ENCODE peak calls at places on chromosomes 2 and 18, in nine cellular contexts. B is NCI-H1092 treated with DMSO at 0.1 percent for 48 hours; E is stomach; F is stimulated activated CD4-positive, alpha-beta T cell treated with anti-CD3 and anti-CD28 coated beads, Interleukin-4, amount 100 ng/mL, for 4 hours; U is NCI-H1694 treated with DMSO at 0.1 percent for 48 hours; H is NCI-H774; V is Kasumi-1; Q is activated T-helper 1 cell treated with anti-CD3 and anti-CD28 coated beads, Interleukin-2, amount 50 U/mL, for 16 hours; K is Calu3. N is an unnamed sample.

GRCh38 chr2:169819106-169819505 is 5.6 kb downstream of the METTL5 start:
- DNase-seq in B (no peak), E (no peak), F (no peak), U (no peak), H (no peak), V (no peak), Q (no peak), K (no peak), N (peak)

GRCh38 chr2:36951574-36951973 is 14.8 kb downstream of the STRN start:
- DNase-seq in B (no peak), E (no peak), F (no peak), U (no peak), H (no peak), V (no peak), Q (no peak), K (peak), N (peak)

GRCh38 chr2:9204939-9205338 is 1.7 kb upstream of the ASAP2 start:
- DNase-seq in B (no peak), E (no peak), F (no peak), U (no peak), H (no peak), V (no peak), Q (no peak), K (no peak), N (no peak)

GRCh38 chr2:66433945-66434678 is 813 bp upstream of the MEIS1 start:
- DNase-seq in B (peak), E (peak), F (no peak), U (peak), H (peak), V (peak), Q (no peak), K (peak), N (peak)

GRCh38 chr18:75915941-75916640 is 488.6 kb upstream of the SMIM21 start:
- DNase-seq in B (peak), E (no peak), F (no peak), U (no peak), H (peak), V (no peak), Q (no peak), K (no peak), N (no peak)

GRCh38 chr2:182650704-182651103 is 65.4 kb upstream of the DNAJC10 start:
- DNase-seq in B (peak), E (no peak), F (no peak), U (peak), H (peak), V (peak), Q (no peak), K (no peak), N (peak)

GRCh38 chr2:140882671-140883620 is 1247.9 kb downstream of the LRP1B start:
- DNase-seq in B (no peak), E (no peak), F (no peak), U (no peak), H (no peak), V (no peak), Q (no peak), K (no peak), N (no peak)

GRCh38 chr2:30691091-30691947 is 115.9 kb downstream of the CAPN13 start:
- DNase-seq in B (no peak), E (no peak), F (no peak), U (no peak), H (no peak), V (no peak), Q (no peak), K (no peak), N (no peak)

GRCh38 chr2:119049968-119050657 is 108.1 kb downstream of the MARCO start:
- DNase-seq in B (peak), E (no peak), F (no peak), U (no peak), H (no peak), V (peak), Q (no peak), K (peak), N (no peak)

GRCh38 chr18:9700261-9700796 is 7.8 kb upstream of the RAB31 start:
- DNase-seq in B (no peak), E (no peak), F (no peak), U (no peak), H (no peak), V (no peak), Q (no peak), K (no peak), N (no peak)

GRCh38 chr2:112343827-112344585 is 68.6 kb downstream of the ZC3H6 start:
- DNase-seq in B (no peak), E (no peak), F (no peak), U (no peak), H (no peak), V (no peak), Q (no peak), K (no peak), N (no peak)

GRCh38 chr2:49832555-49832954 is 678.2 kb upstream of the FSHR start:
- DNase-seq in B (no peak), E (no peak), F (no peak), U (no peak), H (no peak), V (no peak), Q (no peak), K (no peak), N (no peak)

GRCh38 chr2:14826518-14826917 is 194.0 kb downstream of the LRATD1 start:
- DNase-seq in B (no peak), E (no peak), F (no peak), U (no peak), H (no peak), V (no peak), Q (no peak), K (no peak), N (peak)

GRCh38 chr2:78029392-78029995 is 507.3 kb upstream of the LRRTM4 start:
- DNase-seq in B (no peak), E (no peak), F (no peak), U (no peak), H (no peak), V (no peak), Q (no peak), K (no peak), N (no peak)

GRCh38 chr2:70385204-70385603 is 83.3 kb upstream of the FAM136A start:
- DNase-seq in B (no peak), E (no peak), F (no peak), U (no peak), H (no peak), V (no peak), Q (no peak), K (no peak), N (no peak)

GRCh38 chr2:85871494-85872164 is 17.2 kb downstream of the ST3GAL5 start:
- DNase-seq in B (no peak), E (no peak), F (no peak), U (no peak), H (no peak), V (no peak), Q (no peak), K (no peak), N (no peak)

GRCh38 chr2:151237422-151238012 is 24.1 kb downstream of the RBM43 start:
- DNase-seq in B (no peak), E (no peak), F (no peak), U (no peak), H (no peak), V (no peak), Q (no peak), K (peak), N (peak)

GRCh38 chr2:240319855-240320560 is 115.5 kb upstream of the GPC1 start:
- DNase-seq in B (no peak), E (no peak), F (no peak), U (no peak), H (no peak), V (no peak), Q (no peak), K (peak), N (no peak)

GRCh38 chr2:204730588-204730987 is 185.3 kb downstream of the PARD3B start:
- DNase-seq in B (no peak), E (no peak), F (no peak), U (no peak), H (no peak), V (no peak), Q (no peak), K (no peak), N (no peak)

GRCh38 chr2:46925444-46926351 is 10.1 kb upstream of the MCFD2 start:
- DNase-seq in B (no peak), E (no peak), F (no peak), U (no peak), H (no peak), V (no peak), Q (no peak), K (no peak), N (peak)

GRCh38 chr2:70009776-70010175 is 48.3 kb upstream of the ASPRV1 start:
- DNase-seq in B (no peak), E (peak), F (no peak), U (no peak), H (no peak), V (no peak), Q (no peak), K (no peak), N (no peak)

N was measured in PC-3.